ENCODE peak calls at places on chromosomes 16 and 17, in nine cellular contexts. One of them, this sample, is unnamed. For H3K4me1, the result is how much of the 10 kb centered on the place peaks cover.

GRCh38 chr16:61715392-61715791 is 320.8 kb downstream of the CDH8 start:
- DNase-seq in fibroblast of lung: no peak
- DNase-seq in kidney: no peak
- DNase-seq in tibial artery: no peak
- DNase-seq in cardiac muscle cell: no peak
- DNase-seq in right atrium auricular region: no peak
- DNase-seq in A549: no peak
- DNase-seq in pancreas: no peak
- DNase-seq in vagina: no peak
- DNase-seq in this sample: no peak

GRCh38 chr17:54280741-54281140 is 458.0 kb downstream of the KIF2B start:
- DNase-seq in fibroblast of lung: no peak
- DNase-seq in kidney: no peak
- DNase-seq in tibial artery: no peak
- DNase-seq in cardiac muscle cell: no peak
- DNase-seq in right atrium auricular region: no peak
- DNase-seq in A549: no peak
- DNase-seq in pancreas: no peak
- DNase-seq in vagina: no peak
- DNase-seq in this sample: no peak

GRCh38 chr17:48429638-48430586 is at the start of gene SKAP1:
- DNase-seq in fibroblast of lung: no peak
- DNase-seq in kidney: peak
- DNase-seq in tibial artery: no peak
- DNase-seq in cardiac muscle cell: no peak
- DNase-seq in right atrium auricular region: no peak
- DNase-seq in A549: no peak
- DNase-seq in pancreas: peak
- DNase-seq in vagina: no peak
- DNase-seq in this sample: no peak

GRCh38 chr17:59840908-59841666 is 51.7 kb downstream of the TUBD1 start:
- DNase-seq in fibroblast of lung: peak
- DNase-seq in kidney: no peak
- DNase-seq in tibial artery: no peak
- DNase-seq in cardiac muscle cell: no peak
- DNase-seq in right atrium auricular region: no peak
- DNase-seq in A549: peak
- DNase-seq in pancreas: no peak
- DNase-seq in vagina: no peak
- DNase-seq in this sample: no peak

GRCh38 chr17:79808763-79809529 is 12.1 kb upstream of the CBX8 start:
- DNase-seq in fibroblast of lung: no peak
- DNase-seq in kidney: no peak
- DNase-seq in tibial artery: no peak
- DNase-seq in cardiac muscle cell: no peak
- DNase-seq in right atrium auricular region: no peak
- DNase-seq in A549: peak
- DNase-seq in pancreas: no peak
- DNase-seq in vagina: no peak
- DNase-seq in this sample: no peak

GRCh38 chr16:67115649-67116048 is 5.9 kb downstream of the PHAF1 start:
- DNase-seq in fibroblast of lung: peak
- DNase-seq in kidney: no peak
- DNase-seq in tibial artery: peak
- DNase-seq in cardiac muscle cell: no peak
- DNase-seq in right atrium auricular region: no peak
- DNase-seq in A549: peak
- DNase-seq in pancreas: no peak
- DNase-seq in vagina: no peak
- DNase-seq in this sample: peak

GRCh38 chr16:55695595-55695994 is 39.8 kb downstream of the SLC6A2 start:
- DNase-seq in fibroblast of lung: no peak
- DNase-seq in kidney: no peak
- DNase-seq in tibial artery: no peak
- DNase-seq in cardiac muscle cell: no peak
- DNase-seq in right atrium auricular region: no peak
- DNase-seq in A549: no peak
- DNase-seq in pancreas: no peak
- DNase-seq in vagina: no peak
- DNase-seq in this sample: no peak

GRCh38 chr17:7289256-7290032 is 5.0 kb downstream of the YBX2 start:
- DNase-seq in fibroblast of lung: no peak
- DNase-seq in kidney: no peak
- DNase-seq in tibial artery: no peak
- DNase-seq in cardiac muscle cell: no peak
- DNase-seq in right atrium auricular region: no peak
- DNase-seq in A549: no peak
- DNase-seq in pancreas: no peak
- DNase-seq in vagina: no peak
- DNase-seq in this sample: no peak

GRCh38 chr17:81396722-81397313 is 1.6 kb downstream of the BAHCC1 start:
- DNase-seq in fibroblast of lung: peak
- DNase-seq in kidney: no peak
- DNase-seq in tibial artery: no peak
- DNase-seq in cardiac muscle cell: no peak
- DNase-seq in right atrium auricular region: no peak
- DNase-seq in A549: peak
- DNase-seq in pancreas: no peak
- DNase-seq in vagina: no peak
- DNase-seq in this sample: no peak

GRCh38 chr17:44916781-44917241 is 1.5 kb upstream of the GFAP start:
- DNase-seq in fibroblast of lung: peak
- DNase-seq in kidney: peak
- DNase-seq in tibial artery: peak
- DNase-seq in cardiac muscle cell: no peak
- DNase-seq in right atrium auricular region: no peak
- DNase-seq in A549: no peak
- DNase-seq in pancreas: peak
- DNase-seq in vagina: no peak
- DNase-seq in this sample: peak

GRCh38 chr16:66872524-66872923 is 7.8 kb upstream of the PDP2 start:
- DNase-seq in fibroblast of lung: no peak
- DNase-seq in kidney: no peak
- DNase-seq in tibial artery: no peak
- DNase-seq in cardiac muscle cell: no peak
- DNase-seq in right atrium auricular region: no peak
- DNase-seq in A549: no peak
- DNase-seq in pancreas: no peak
- DNase-seq in vagina: no peak
- DNase-seq in this sample: no peak

GRCh38 chr17:78082988-78083387 is 45.6 kb downstream of the TMC6 start:
- DNase-seq in fibroblast of lung: no peak
- DNase-seq in kidney: no peak
- DNase-seq in tibial artery: no peak
- DNase-seq in cardiac muscle cell: no peak
- DNase-seq in right atrium auricular region: no peak
- DNase-seq in A549: no peak
- DNase-seq in pancreas: no peak
- DNase-seq in vagina: no peak
- DNase-seq in this sample: no peak

DNA sequence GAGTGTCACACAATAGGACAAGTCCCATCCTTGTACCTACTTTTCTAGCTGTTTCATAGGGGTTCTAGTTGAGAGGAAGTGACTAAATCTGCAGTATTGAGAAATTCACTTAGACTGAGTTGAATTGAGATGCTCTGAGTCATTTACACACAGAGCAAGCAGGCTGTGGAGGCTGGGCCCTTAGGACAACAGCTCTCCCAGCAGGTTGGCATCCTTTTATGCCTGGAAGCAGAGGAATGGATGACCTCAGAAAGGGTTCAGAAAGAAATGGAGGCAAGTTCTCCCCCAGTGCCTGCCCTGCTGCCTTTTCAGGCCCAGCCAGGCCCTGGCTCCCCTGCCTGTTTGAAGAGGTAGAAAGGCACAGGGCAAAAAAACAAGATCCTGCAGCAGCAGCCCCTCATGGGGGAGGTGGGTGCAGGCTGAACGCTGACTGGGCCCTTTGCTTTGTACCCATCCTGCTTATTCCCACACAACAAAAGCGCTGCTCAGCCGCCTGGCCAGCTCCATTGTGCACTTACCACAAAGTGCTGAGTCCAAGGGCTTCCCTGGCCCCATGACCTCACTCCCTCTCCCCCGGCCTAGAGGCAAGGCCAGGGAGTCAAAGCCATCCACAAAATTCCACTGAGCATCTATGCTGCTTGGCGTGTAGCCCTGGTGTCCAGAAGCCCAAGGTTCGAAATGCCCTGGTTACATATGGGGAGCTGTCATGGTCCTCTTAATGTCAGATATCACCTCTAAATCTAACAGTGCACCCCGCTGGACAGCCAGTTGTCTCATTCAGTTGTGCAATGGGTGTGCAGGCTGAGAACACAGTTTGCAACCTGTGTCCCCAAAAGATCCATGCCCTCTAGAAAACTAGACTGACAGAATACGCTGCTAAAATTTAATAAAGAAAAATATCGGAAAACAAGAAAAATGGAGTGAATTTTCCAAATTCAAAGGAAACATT is 5.4 kb upstream of the CRYBA1 start:
- DNase-seq in fibroblast of lung: peak
- DNase-seq in kidney: no peak
- DNase-seq in tibial artery: peak
- DNase-seq in cardiac muscle cell: no peak
- DNase-seq in right atrium auricular region: peak
- DNase-seq in A549: peak
- DNase-seq in pancreas: no peak
- DNase-seq in vagina: no peak
- DNase-seq in this sample: no peak
- TF ChIP-seq CTCF in fibroblast of lung: no peak
- TF ChIP-seq CTCF in kidney: no peak
- TF ChIP-seq CTCF in tibial artery: no peak
- TF ChIP-seq CTCF in cardiac muscle cell: no peak
- TF ChIP-seq CTCF in right atrium auricular region: no peak
- TF ChIP-seq CTCF in A549: no peak
- TF ChIP-seq CTCF in pancreas: no peak
- TF ChIP-seq CTCF in vagina: no peak
- TF ChIP-seq CTCF in this sample: no peak

GRCh38 chr17:70345061-70345460 is 175.7 kb downstream of the KCNJ2 start:
- DNase-seq in fibroblast of lung: no peak
- DNase-seq in kidney: no peak
- DNase-seq in tibial artery: no peak
- DNase-seq in cardiac muscle cell: no peak
- DNase-seq in right atrium auricular region: no peak
- DNase-seq in A549: no peak
- DNase-seq in pancreas: no peak
- DNase-seq in vagina: no peak
- DNase-seq in this sample: no peak
- H3K4me3 ChIP-seq in fibroblast of lung: peak
- H3K4me3 ChIP-seq in kidney: no peak
- H3K4me3 ChIP-seq in tibial artery: no peak
- H3K4me3 ChIP-seq in cardiac muscle cell: no peak
- H3K4me3 ChIP-seq in right atrium auricular region: no peak
- H3K4me3 ChIP-seq in A549: no peak
- H3K4me3 ChIP-seq in pancreas: no peak
- H3K4me3 ChIP-seq in vagina: no peak
- H3K4me3 ChIP-seq in this sample: no peak

GRCh38 chr16:85978976-85979375 is 80.0 kb downstream of the IRF8 start:
- DNase-seq in fibroblast of lung: no peak
- DNase-seq in kidney: no peak
- DNase-seq in tibial artery: no peak
- DNase-seq in cardiac muscle cell: no peak
- DNase-seq in right atrium auricular region: no peak
- DNase-seq in A549: no peak
- DNase-seq in pancreas: no peak
- DNase-seq in vagina: no peak
- DNase-seq in this sample: no peak
- H3K4me1 ChIP-seq in fibroblast of lung: under half
- H3K4me1 ChIP-seq in kidney: under half
- H3K4me1 ChIP-seq in tibial artery: under half
- H3K4me1 ChIP-seq in cardiac muscle cell: under half
- H3K4me1 ChIP-seq in right atrium auricular region: under half
- H3K4me1 ChIP-seq in A549: under half
- H3K4me1 ChIP-seq in pancreas: under half
- H3K4me1 ChIP-seq in vagina: under half
- H3K4me1 ChIP-seq in this sample: under half

DNA sequence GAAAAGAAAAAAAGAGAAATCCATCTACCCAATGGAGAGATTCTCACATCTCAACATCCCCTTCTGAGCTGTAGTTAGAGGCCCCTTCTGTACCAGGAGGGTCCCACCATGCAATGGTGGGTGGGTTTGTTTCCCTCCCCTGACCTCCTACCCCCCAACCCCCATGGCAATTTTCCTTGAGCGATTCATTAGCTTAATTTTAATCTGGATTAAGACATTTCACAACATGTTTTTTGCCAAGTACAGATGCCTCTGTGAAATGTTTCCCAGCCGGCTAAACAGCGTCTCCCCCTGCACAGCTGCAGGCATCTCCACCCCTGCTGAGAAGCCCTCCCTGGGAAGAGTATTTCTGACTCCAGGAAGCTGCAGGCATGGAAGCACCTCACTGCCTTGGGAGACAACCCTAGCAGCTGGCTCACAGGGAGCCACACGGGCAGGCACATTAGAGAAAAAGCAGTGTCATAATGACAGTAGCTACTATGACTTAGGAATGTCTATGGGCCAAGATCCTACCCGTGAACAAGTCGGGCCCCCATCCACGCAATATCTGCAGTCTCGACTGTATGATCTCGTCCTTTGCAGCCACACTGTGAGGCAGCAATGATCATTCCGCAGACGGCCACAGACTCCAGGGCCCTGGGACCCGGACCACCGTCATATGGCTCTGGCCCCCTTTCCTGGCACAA is 117.3 kb downstream of the ADCY9 start:
- DNase-seq in fibroblast of lung: peak
- DNase-seq in kidney: peak
- DNase-seq in tibial artery: no peak
- DNase-seq in cardiac muscle cell: no peak
- DNase-seq in right atrium auricular region: peak
- DNase-seq in A549: peak
- DNase-seq in pancreas: no peak
- DNase-seq in vagina: no peak
- DNase-seq in this sample: no peak
- TF ChIP-seq CTCF in fibroblast of lung: no peak
- TF ChIP-seq CTCF in kidney: no peak
- TF ChIP-seq CTCF in tibial artery: no peak
- TF ChIP-seq CTCF in cardiac muscle cell: peak
- TF ChIP-seq CTCF in right atrium auricular region: no peak
- TF ChIP-seq CTCF in A549: no peak
- TF ChIP-seq CTCF in pancreas: no peak
- TF ChIP-seq CTCF in vagina: no peak
- TF ChIP-seq CTCF in this sample: no peak

DNA sequence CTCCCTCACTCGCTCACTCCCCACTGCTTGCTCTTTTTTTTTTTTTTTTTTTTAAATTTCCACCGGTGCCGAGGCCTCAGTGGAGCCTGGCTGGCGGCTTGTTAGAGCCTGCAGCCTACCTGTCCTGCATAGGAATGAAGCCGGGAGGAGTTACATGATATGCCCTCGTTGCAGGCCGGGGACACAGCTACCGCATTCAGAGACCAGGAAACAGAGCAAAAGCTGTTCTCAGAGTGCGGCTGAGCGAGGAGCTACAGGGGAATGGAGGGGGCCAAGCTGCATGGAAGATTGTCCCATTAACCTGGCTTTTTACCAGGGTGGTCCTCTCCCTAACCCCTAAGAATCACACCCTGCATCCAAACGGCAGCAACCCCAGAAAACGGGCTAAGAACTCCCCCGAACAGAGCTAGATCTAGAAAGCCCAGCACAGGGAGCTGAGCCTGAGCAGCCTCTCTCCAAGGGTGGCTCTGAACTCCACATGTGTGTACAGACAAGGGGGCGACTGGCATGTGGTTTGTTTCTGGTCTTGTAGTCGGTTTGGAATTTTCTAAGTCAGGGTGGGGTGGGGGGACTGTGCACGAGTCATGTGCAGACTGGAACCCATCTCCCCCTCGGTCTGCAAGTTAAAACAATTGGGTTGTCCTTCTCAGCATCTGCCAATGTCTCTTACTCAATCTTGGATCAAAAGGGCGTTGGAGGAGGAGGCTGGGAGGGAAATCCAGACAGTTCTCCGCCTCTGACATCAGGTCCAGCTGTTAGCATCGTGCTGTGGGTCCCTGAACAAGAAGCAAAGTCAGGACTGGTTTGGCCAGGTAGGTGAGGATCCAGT is 381.5 kb downstream of the SOX9 start:
- DNase-seq in fibroblast of lung: peak
- DNase-seq in kidney: no peak
- DNase-seq in tibial artery: no peak
- DNase-seq in cardiac muscle cell: no peak
- DNase-seq in right atrium auricular region: peak
- DNase-seq in A549: peak
- DNase-seq in pancreas: no peak
- DNase-seq in vagina: no peak
- DNase-seq in this sample: no peak
- H3K4me3 ChIP-seq in fibroblast of lung: no peak
- H3K4me3 ChIP-seq in kidney: no peak
- H3K4me3 ChIP-seq in tibial artery: no peak
- H3K4me3 ChIP-seq in cardiac muscle cell: no peak
- H3K4me3 ChIP-seq in right atrium auricular region: no peak
- H3K4me3 ChIP-seq in A549: no peak
- H3K4me3 ChIP-seq in pancreas: no peak
- H3K4me3 ChIP-seq in vagina: no peak
- H3K4me3 ChIP-seq in this sample: no peak